ENCODE peak calls at places on chromosomes 4 and X, in eight cellular contexts. J is transverse colon, Q is upper lobe of left lung, H is A549, D is stomach, K is K562, F is suprapubic skin, Y is ovary. C is an unnamed sample.

GRCh38 chrX:24396236-24396929 is 35.9 kb downstream of the SUPT20HL1 start:
- DNase-seq in J (no peak), Q (no peak), H (no peak), D (no peak), K (no peak), F (no peak), Y (no peak), C (no peak)

GRCh38 chr4:168917150-168917779 is 92.8 kb downstream of the CBR4 start:
- DNase-seq in J (no peak), Q (no peak), H (peak), D (no peak), K (peak), F (no peak), Y (no peak), C (peak)

GRCh38 chr4:183429489-183429888 is 14.9 kb upstream of the CDKN2AIP start:
- DNase-seq in J (no peak), Q (no peak), H (no peak), D (no peak), K (no peak), F (no peak), Y (no peak), C (no peak)

GRCh38 chrX:69615779-69616519 is at the start of gene EDA:
- DNase-seq in J (peak), Q (peak), H (peak), D (peak), K (peak), F (peak), Y (peak), C (peak)

GRCh38 chr4:38730830-38731646 is 51.8 kb downstream of the TLR10 start:
- DNase-seq in J (peak), Q (peak), H (peak), D (peak), K (peak), F (peak), Y (peak), C (peak)

GRCh38 chrX:38221391-38221929 is 789 bp upstream of the SRPX start:
- DNase-seq in J (no peak), Q (no peak), H (no peak), D (no peak), K (no peak), F (no peak), Y (no peak), C (no peak)

GRCh38 chr4:143358923-143359694 is 22.4 kb downstream of the GAB1 start:
- DNase-seq in J (peak), Q (no peak), H (no peak), D (peak), K (no peak), F (no peak), Y (no peak), C (no peak)

GRCh38 chr4:96103086-96103485 is 263.2 kb downstream of the PDHA2 start:
- DNase-seq in J (no peak), Q (no peak), H (no peak), D (no peak), K (no peak), F (no peak), Y (no peak), C (no peak)

GRCh38 chr4:139647184-139647583 is 18.4 kb upstream of the MGST2 start:
- DNase-seq in J (no peak), Q (no peak), H (no peak), D (no peak), K (no peak), F (no peak), Y (no peak), C (no peak)

GRCh38 chr4:188396037-188396436 is 256.8 kb downstream of the TRIML1 start:
- DNase-seq in J (no peak), Q (no peak), H (no peak), D (no peak), K (no peak), F (no peak), Y (no peak), C (no peak)

GRCh38 chr4:78602334-78602733 is 50.8 kb downstream of the ANXA3 start:
- DNase-seq in J (no peak), Q (no peak), H (no peak), D (no peak), K (no peak), F (no peak), Y (no peak), C (no peak)

GRCh38 chrX:16946971-16947562 is 609 bp downstream of the REPS2 start:
- DNase-seq in J (peak), Q (no peak), H (no peak), D (peak), K (peak), F (no peak), Y (peak), C (no peak)

GRCh38 chr4:182494103-182494502 is 250.9 kb downstream of the TENM3 start:
- DNase-seq in J (no peak), Q (no peak), H (no peak), D (no peak), K (no peak), F (no peak), Y (no peak), C (no peak)

GRCh38 chrX:18698762-18699650 is 8.4 kb upstream of the PPEF1 start:
- DNase-seq in J (no peak), Q (no peak), H (no peak), D (no peak), K (no peak), F (no peak), Y (no peak), C (no peak)

GRCh38 chr4:7812921-7813320 is 126.7 kb downstream of the AFAP1 start:
- DNase-seq in J (no peak), Q (no peak), H (no peak), D (no peak), K (no peak), F (no peak), Y (no peak), C (no peak)

GRCh38 chr4:54539500-54540029 is 118.2 kb upstream of the KIT start:
- DNase-seq in J (peak), Q (peak), H (peak), D (peak), K (peak), F (peak), Y (peak), C (no peak)

GRCh38 chr4:33063238-33063637 is 2343.1 kb downstream of the PCDH7 start:
- DNase-seq in J (no peak), Q (no peak), H (no peak), D (no peak), K (no peak), F (no peak), Y (no peak), C (no peak)

GRCh38 chrX:153626863-153627674 is 19.9 kb upstream of the DUSP9 start:
- DNase-seq in J (no peak), Q (peak), H (no peak), D (no peak), K (peak), F (no peak), Y (peak), C (no peak)

GRCh38 chr4:147816382-147817254 is 84.7 kb downstream of the ARHGAP10 start:
- DNase-seq in J (no peak), Q (no peak), H (no peak), D (no peak), K (no peak), F (no peak), Y (no peak), C (no peak)

GRCh38 chrX:19549838-19550237 is 34.5 kb upstream of the MAP3K15 start:
- DNase-seq in J (no peak), Q (no peak), H (no peak), D (no peak), K (no peak), F (no peak), Y (no peak), C (no peak)

GRCh38 chr4:1870328-1870577 is 940 bp upstream of the NSD2 start:
- DNase-seq in J (peak), Q (peak), H (peak), D (peak), K (no peak), F (peak), Y (peak), C (peak)

GRCh38 chr4:1873291-1873690 is 2.1 kb downstream of the NSD2 start:
- DNase-seq in J (no peak), Q (no peak), H (no peak), D (no peak), K (no peak), F (no peak), Y (no peak), C (no peak)

GRCh38 chr4:1872918-1873269 is 1.7 kb downstream of the NSD2 start:
- DNase-seq in J (no peak), Q (no peak), H (no peak), D (no peak), K (no peak), F (no peak), Y (no peak), C (no peak)

GRCh38 chr4:1870578-1871443 is at the start of gene NSD2:
- DNase-seq in J (peak), Q (peak), H (peak), D (peak), K (peak), F (peak), Y (peak), C (peak)

DNA sequence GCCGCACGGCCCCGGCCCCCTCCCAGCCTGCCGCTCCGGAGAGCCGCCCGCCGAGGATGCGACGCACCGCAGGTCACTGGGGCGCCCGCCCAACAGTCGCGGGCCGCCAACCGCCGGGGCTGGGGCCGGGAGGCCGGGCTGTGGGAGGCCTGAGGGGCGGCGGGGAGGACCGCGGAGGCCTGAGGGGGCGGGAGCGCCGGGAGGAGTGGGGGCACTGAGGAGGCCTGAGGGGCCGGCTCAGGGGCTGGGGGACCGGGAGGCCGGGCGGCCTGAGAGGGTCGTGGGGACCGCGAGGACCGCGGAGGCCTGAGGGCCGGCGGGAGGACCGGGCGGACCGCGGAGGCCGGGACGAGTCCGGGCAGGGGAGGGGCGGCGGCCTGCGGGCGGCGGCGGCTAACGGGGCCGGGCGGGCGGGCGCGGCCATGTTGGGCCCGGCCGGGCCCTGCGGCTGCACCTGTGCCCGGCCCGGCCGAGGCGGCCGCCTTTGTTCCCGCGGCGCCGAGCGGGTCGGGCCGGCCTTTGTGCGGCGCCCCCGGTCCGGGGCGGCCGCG is 353 bp downstream of the NSD2 start:
- DNase-seq in J (peak), Q (no peak), H (no peak), D (no peak), K (peak), F (no peak), Y (peak), C (no peak)
- TF ChIP-seq POLR2A in J (no peak), Q (no peak), H (no peak), D (no peak), K (no peak), F (no peak), Y (no peak), C (no peak)

DNA sequence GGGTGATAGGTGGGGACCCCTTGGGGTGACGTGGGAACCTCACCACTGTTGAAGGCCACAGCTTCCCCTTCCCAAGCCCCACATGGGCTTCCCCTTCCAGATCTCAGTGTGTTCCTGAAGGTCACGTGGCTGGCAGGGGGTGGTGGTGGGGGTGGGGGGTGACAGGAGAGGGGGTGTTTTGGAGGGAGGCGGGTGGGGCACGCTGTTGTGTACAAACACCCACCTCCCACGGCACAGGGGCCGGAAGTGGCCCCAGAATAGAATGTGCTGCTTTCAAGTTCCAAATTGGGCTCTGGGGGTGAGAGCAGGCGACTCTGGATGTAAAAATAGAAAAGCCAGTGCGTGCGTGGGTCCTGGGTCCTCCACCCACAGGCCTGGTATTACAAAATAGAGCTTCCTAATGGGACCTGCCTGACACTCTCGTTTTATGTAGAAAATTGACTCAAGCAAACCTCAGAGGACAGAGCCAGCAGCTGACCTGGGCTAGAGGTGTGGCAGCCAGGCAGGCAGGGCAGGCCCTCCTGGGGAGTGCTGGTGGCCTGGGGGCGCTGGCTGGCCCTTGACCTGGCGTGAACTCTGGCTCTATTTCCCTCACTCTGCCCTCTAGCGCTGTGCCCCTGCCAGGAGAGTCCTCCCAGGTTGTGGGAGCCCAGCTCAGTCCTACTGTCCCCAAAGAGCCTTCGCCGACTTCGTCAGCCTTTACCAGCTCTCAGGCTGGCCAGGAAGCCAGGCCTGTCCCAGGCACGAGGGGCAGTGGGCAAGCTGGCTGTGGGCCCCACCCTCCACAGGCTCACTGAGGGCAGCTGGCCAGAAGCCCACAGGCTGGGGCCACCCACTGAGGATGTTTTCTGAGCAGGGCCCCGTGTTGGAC is 5.4 kb upstream of the SH3BP2 start:
- DNase-seq in J (peak), Q (peak), H (no peak), D (peak), K (no peak), F (peak), Y (no peak), C (no peak)
- TF ChIP-seq EP300 in J (no peak), Q (no peak), H (no peak), D (no peak), K (no peak), F (no peak), Y (no peak), C (peak)

DNA sequence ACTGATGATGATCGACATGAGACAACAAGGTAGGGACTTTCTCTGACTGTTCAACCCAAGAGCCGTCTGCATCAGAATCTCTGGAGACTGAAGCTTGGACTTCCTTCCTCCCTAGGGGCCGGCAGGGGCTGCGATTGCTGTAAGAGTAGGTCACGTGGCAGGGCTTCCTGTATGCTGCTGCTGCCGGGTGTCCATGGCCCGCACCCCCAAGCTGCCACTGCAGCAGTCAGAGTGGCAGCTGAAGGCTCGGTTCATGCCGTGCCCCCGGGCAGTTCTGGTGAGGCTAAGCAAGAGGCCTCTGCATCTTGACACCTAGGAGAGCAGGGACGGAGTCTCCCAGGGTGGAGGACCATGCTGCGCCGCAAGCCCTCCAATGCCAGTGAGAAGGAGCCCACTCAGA is at the start of gene SASH3:
- DNase-seq in J (peak), Q (peak), H (no peak), D (peak), K (no peak), F (no peak), Y (no peak), C (peak)
- H3K4me3 ChIP-seq in J (no peak), Q (peak), H (no peak), D (peak), K (no peak), F (peak), Y (no peak), C (no peak)

DNA sequence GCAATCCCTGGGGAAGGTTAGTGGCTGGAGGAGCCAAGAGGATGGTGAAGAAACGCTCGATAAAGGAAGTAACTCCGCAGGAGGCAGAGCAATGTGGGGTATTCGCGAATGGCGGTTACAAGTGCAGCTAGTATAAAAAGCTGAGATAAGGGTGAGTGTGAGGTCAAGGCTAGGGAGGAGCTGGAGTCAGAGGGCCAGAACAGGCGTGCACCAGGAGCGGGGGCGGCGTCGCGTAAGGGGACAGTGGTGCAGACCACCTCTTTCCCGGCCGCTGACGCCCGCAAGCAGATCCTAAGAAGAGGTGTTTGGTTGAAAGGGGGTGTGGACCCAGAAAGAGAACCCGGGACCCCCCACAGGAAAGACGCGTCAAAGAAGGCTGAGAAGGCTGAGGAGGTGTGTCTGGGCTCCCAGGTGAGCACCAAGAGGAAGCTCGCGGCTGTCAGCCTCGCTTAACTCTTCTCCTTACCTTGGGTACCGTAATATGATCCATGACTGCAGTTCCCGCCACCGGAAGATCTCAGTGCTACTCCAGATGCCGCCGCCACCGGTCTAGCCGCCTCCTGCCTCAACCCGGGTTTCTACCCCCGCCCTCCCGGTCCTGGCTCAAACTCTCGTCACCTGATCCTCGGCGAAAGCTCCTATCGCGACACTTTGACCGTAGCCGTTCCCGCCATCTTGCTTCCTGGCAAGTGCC is at the start of gene MTMR8:
- DNase-seq in J (peak), Q (peak), H (peak), D (peak), K (peak), F (peak), Y (peak), C (peak)
- TF ChIP-seq POLR2A in J (peak), Q (no peak), H (no peak), D (no peak), K (peak), F (no peak), Y (no peak), C (no peak)

GRCh38 chr4:89657931-89658700 is 178.8 kb downstream of the SNCA start:
- DNase-seq in J (no peak), Q (no peak), H (no peak), D (no peak), K (no peak), F (no peak), Y (no peak), C (no peak)
- TF ChIP-seq EP300 in J (no peak), Q (no peak), H (no peak), D (no peak), K (no peak), F (no peak), Y (no peak), C (no peak)